ENCODE peak calls at places on chromosomes 12 and 14, in ten cellular contexts. R is uterus; U is GM23338; S is adrenal gland; N is heart left ventricle; Y is CD8-positive, alpha-beta memory T cell; O is cardiac muscle cell; D is A549; K is IMR-90; M is transverse colon. F is an unnamed sample. For H3K4me1, the result is how much of the 10 kb centered on the place peaks cover.

GRCh38 chr12:122996621-122997342 is 16.3 kb downstream of the ARL6IP4 start:
- DNase-seq in K (no peak), O (no peak), Y (no peak), M (no peak), R (no peak), N (no peak), U (no peak), D (no peak), S (no peak), F (no peak)

GRCh38 chr14:100769035-100769939 is 42.6 kb downstream of the DLK1 start:
- DNase-seq in O (no peak), R (no peak), U (no peak), M (no peak), S (no peak), N (no peak), Y (no peak), D (no peak), K (no peak), F (no peak)

GRCh38 chr12:122871851-122872785 is 23.8 kb downstream of the VPS37B start:
- DNase-seq in U (peak), M (peak), S (peak), R (peak), Y (peak), D (peak), K (peak), N (peak), O (peak), F (peak)

GRCh38 chr14:67418368-67419174 is 6.6 kb upstream of the PLEK2 start:
- DNase-seq in M (peak), Y (no peak), R (no peak), K (peak), N (no peak), D (peak), O (no peak), S (peak), U (no peak), F (no peak)

GRCh38 chr12:73308079-73308478 is 1035.9 kb downstream of the TRHDE start:
- DNase-seq in O (no peak), K (no peak), R (no peak), Y (no peak), N (no peak), U (no peak), S (no peak), M (no peak), D (no peak), F (no peak)

GRCh38 chr14:97771340-97772045 is 974.3 kb downstream of the VRK1 start:
- DNase-seq in R (no peak), Y (no peak), D (no peak), O (no peak), S (no peak), M (no peak), U (no peak), N (no peak), K (no peak), F (no peak)

GRCh38 chr12:46266382-46266791 is 2.5 kb downstream of the SLC38A1 start:
- DNase-seq in S (no peak), Y (peak), O (peak), N (no peak), R (no peak), D (peak), U (peak), K (peak), M (peak), F (no peak)

GRCh38 chr12:19085090-19085489 is 44.4 kb upstream of the PLEKHA5 start:
- DNase-seq in N (no peak), U (no peak), R (no peak), S (no peak), K (no peak), O (no peak), M (no peak), Y (no peak), D (no peak), F (no peak)

GRCh38 chr12:31837913-31838312 is 109.1 kb upstream of the AMN1 start:
- DNase-seq in O (no peak), M (no peak), N (no peak), Y (no peak), R (no peak), U (no peak), D (no peak), K (no peak), S (no peak), F (no peak)

DNA sequence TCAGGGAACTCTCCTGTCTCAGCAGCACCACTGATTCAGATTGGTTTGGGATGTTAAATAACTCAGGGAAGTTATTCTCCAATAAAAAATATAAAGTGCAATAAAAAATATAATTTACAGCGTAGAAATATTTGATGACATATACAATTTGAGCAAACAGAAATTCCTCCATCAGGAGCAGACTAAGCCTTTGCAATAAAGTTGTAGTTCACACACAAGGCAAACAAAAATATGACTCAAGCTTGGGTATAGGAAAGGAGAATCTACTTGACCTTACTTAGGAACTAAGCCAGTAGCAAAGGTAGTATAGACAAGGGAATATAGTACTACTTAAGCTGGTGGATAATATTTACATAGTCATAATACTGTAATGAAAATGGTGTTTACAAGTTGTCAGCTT is 264.1 kb downstream of the KIF21A start:
- DNase-seq in S (no peak), R (no peak), O (no peak), M (no peak), D (no peak), K (no peak), Y (no peak), U (no peak), N (no peak), F (no peak)
- H3K4me1 ChIP-seq in S (under half), R (under half), O (under half), M (under half), D (under half), K (under half), Y (under half), U (under half), N (under half), F (under half)

DNA sequence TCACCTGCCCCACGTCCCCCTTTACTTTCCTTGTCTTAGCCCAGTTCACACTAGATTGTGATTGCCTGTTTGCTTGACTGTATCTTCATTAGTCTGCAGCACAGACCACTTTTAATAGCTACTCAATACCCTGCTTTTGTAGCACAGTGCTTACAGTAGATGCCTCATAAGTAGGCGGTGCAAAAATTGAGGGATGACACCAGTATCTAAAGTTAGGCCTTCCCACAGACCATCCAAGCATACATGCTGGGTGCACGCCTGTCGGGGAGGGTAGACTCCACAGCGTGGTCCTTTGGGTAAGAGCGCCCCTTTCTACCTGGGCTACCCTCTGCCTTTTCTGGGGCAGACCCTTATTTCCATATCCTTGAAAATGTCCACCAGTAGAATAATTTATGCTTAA is 140.8 kb downstream of the GCH1 start:
- DNase-seq in U (no peak), K (no peak), Y (no peak), S (no peak), M (no peak), N (no peak), D (no peak), R (no peak), O (no peak), F (no peak)
- H3K27ac ChIP-seq in U (no peak), K (no peak), Y (no peak), S (no peak), M (no peak), N (no peak), D (no peak), R (no peak), O (no peak), F (no peak)

DNA sequence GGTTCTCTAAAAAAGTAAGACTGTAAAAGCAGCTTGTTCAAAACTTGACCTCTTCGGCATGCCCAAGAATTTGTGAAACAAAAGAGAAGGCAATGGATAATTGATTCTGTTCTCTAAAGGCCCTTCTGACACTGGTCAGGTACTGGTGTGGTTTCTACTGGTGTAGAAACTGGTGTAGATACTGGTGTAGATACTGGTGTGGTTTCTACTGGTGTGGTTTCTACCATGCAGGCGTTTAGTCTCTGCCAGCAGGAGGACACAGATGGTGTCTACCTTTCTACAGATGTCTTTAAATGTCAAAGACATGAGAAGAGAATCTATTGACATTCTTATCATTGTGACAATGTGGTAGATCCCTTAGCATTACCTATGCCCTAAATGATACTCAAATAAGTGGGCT is 107.4 kb downstream of the SAMD4A start:
- DNase-seq in N (no peak), U (no peak), S (no peak), K (no peak), M (no peak), O (no peak), Y (no peak), D (no peak), R (no peak), F (no peak)
- H3K4me1 ChIP-seq in N (half or more), U (half or more), S (under half), K (under half), M (under half), O (half or more), Y (under half), D (under half), R (under half), F (under half)

DNA sequence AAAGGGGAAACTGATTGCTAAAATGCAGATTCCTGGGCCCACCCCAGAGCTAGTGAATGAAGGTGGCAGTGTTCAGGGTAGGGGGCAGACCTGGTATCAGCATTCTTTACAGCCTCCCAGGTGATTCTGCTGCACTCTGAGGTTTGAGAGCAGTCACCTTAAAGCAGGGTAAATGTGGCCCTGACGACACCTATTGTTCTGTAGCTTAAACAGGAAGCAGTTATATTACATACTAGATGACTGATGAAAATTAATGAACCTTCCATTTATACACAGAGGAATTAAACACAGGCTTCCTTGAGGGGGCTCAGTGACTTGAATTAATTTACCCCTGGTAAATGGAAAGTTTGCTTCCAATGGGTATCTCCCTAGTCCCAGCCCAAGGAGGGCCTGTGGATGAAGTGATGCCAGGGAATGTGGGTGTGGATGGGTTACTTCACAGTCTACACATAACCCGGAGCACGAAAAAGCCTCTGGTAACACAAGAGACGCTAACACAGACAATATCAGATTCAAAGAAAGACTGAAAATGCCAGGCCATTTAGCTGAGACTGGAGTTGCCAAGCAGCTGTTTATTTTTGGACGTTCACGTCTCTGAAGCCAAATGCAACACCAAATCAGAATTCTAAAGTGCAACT is 25.2 kb downstream of the NUAK1 start:
- DNase-seq in N (no peak), S (no peak), U (no peak), R (peak), Y (no peak), D (peak), O (no peak), M (no peak), K (no peak), F (no peak)
- H3K27ac ChIP-seq in N (peak), S (no peak), U (peak), R (peak), Y (no peak), D (peak), O (no peak), M (peak), K (peak), F (no peak)

DNA sequence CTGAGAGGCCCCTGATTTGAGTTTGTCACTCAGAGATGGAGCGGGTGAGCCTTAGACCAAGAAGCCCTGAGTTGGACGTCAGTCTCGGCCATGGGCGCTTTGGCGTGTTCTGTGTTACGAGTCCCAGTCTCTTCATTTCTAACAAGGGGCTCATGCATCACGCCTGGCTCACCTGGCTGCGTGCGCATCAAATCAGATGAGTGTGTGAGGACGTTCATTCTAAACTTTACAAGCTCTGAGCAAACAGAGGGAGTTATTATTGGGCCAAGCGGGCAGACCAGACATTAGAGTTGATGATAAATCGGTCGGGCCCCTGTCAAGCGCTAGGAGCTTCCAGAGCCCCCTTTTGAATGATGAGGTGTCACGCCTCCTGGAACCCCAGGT is 117.2 kb downstream of the CALM1 start:
- DNase-seq in K (no peak), S (no peak), R (no peak), U (no peak), D (no peak), O (no peak), Y (no peak), N (no peak), M (peak), F (no peak)
- H3K4me1 ChIP-seq in K (under half), S (under half), R (under half), U (under half), D (under half), O (under half), Y (under half), N (under half), M (half or more), F (half or more)

DNA sequence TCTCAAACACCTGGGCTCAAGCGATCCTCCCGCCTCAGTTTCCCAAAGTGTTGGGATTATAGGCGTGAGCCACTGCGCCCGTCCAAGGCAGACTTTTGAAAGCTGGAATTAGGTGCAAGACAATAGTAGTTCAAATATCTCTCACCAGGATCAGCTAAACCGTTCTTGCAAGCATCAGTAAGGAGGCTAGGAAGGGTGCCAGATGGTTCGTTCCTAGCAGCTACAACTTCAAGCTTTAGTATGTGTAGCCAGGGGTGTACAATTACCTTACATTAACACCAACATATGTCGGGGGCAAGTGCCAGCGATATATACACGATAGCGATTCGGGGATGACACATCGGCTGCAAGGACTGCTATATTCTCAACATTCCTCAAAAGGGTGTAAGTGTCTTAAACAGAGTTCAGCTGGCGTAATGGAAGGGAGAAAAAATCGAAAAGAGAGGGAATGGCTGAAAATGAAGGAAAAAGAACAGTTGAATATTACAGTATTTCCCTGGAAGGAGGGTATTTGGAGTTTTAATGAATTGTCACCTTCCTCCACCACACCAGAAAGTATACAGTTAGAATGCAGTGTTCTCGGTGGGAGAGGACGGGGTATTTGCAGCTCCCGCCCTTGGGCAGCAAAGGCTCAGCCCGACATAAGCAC is 615 bp downstream of the LIMA1 start:
- DNase-seq in U (no peak), Y (no peak), N (no peak), O (peak), R (no peak), K (peak), S (peak), D (no peak), M (peak), F (peak)
- H3K27ac ChIP-seq in U (no peak), Y (peak), N (peak), O (no peak), R (peak), K (peak), S (peak), D (peak), M (peak), F (peak)

GRCh38 chr14:42078345-42078744 is 471.7 kb downstream of the LRFN5 start:
- DNase-seq in O (no peak), N (no peak), R (no peak), K (no peak), U (no peak), D (no peak), M (no peak), S (no peak), Y (no peak), F (no peak)
- H3K4me1 ChIP-seq in O (under half), N (under half), R (under half), K (under half), U (under half), D (under half), M (under half), S (under half), Y (under half), F (under half)

GRCh38 chr12:67721216-67721615 is 72.7 kb downstream of the DYRK2 start:
- DNase-seq in Y (no peak), M (peak), S (no peak), K (no peak), N (peak), R (no peak), D (no peak), O (peak), U (no peak), F (peak)
- H3K27ac ChIP-seq in Y (no peak), M (peak), S (no peak), K (no peak), N (peak), R (no peak), D (no peak), O (peak), U (no peak), F (no peak)

GRCh38 chr12:28158353-28158752 is 31.9 kb upstream of the CCDC91 start:
- DNase-seq in N (no peak), S (no peak), O (no peak), R (no peak), M (no peak), U (no peak), D (no peak), K (no peak), Y (no peak), F (no peak)
- H3K4me1 ChIP-seq in N (under half), S (under half), O (under half), R (under half), M (under half), U (under half), D (under half), K (under half), Y (under half), F (under half)

F was measured in thyroid gland.